ENCODE peak calls at places on chromosomes 4 and X, in six cellular contexts. K, X, W, Y, M and F are unnamed samples.
A peak's percentile ranks its signal among the peaks of the same experiment; 100 is the strongest.

GRCh38 chr4:13537011-13537831 is 7.1 kb downstream of the NKX3-2 start:
- DNase-seq in K (no peak), X (no peak), M (no peak), Y (no peak), W (no peak), F (no peak)

GRCh38 chr4:1192091-1192492 is 19.7 kb upstream of the SPON2 start:
- DNase-seq in W (peak; percentile 96), M (peak; percentile 68), Y (peak; percentile 98), X (peak; percentile 76), K (no peak), F (peak; percentile 85)

GRCh38 chr4:152509595-152510209 is 26.2 kb downstream of the FBXW7 start:
- DNase-seq in W (no peak), X (no peak), Y (no peak), K (no peak), M (no peak), F (no peak)

GRCh38 chr4:120724656-120725055 is 197.9 kb downstream of the PRDM5 start:
- DNase-seq in W (no peak), X (no peak), K (no peak), Y (no peak), M (no peak), F (no peak)

GRCh38 chr4:106690487-106690886 is 321.9 kb upstream of the GIMD1 start:
- DNase-seq in Y (peak; percentile 46), K (no peak), X (no peak), W (no peak), M (no peak), F (no peak)

GRCh38 chrX:102712216-102712966 is at the start of gene GPRASP2:
- DNase-seq in W (peak; percentile 78), M (peak; percentile 56), K (no peak), X (peak; percentile 56), Y (peak; percentile 30), F (peak; percentile 60)

GRCh38 chr4:127856485-127857447 is 23.9 kb upstream of the PLK4 start:
- DNase-seq in K (no peak), W (no peak), Y (peak; percentile 90), M (no peak), X (no peak), F (no peak)

GRCh38 chr4:23827971-23828680 is 61.7 kb downstream of the PPARGC1A start:
- DNase-seq in W (no peak), Y (no peak), M (no peak), X (no peak), K (no peak), F (no peak)

GRCh38 chrX:1442724-1443367 is 9.9 kb downstream of the ASMTL start:
- DNase-seq in Y (no peak), W (peak; percentile 32), K (peak; percentile 27), X (no peak), M (peak; percentile 2), F (no peak)

GRCh38 chr4:96103086-96103485 is 263.2 kb downstream of the PDHA2 start:
- DNase-seq in X (no peak), M (no peak), K (no peak), W (no peak), Y (peak; percentile 90), F (no peak)

GRCh38 chr4:79823148-79823763 is 249.8 kb downstream of the ANTXR2 start:
- DNase-seq in M (no peak), Y (peak; percentile 5), K (no peak), X (no peak), W (no peak), F (no peak)

GRCh38 chr4:100895572-100896197 is 377.9 kb upstream of the EMCN start:
- DNase-seq in Y (peak; percentile 5), X (no peak), M (no peak), K (no peak), W (no peak), F (no peak)

GRCh38 chr4:80305466-80305865 is 30.1 kb upstream of the CFAP299 start:
- DNase-seq in X (no peak), K (no peak), W (no peak), Y (no peak), M (no peak), F (no peak)

GRCh38 chr4:54152846-54153600 is 53.1 kb downstream of the GSX2 start:
- DNase-seq in W (no peak), M (no peak), X (no peak), Y (peak; percentile 53), K (no peak), F (no peak)

GRCh38 chrX:52553995-52554642 is 37.3 kb upstream of the XAGE1B start:
- DNase-seq in K (no peak), M (no peak), Y (no peak), W (no peak), X (no peak), F (no peak)

GRCh38 chr4:163385466-163385865 is 41.8 kb downstream of the NPY5R start:
- DNase-seq in M (no peak), K (no peak), W (no peak), X (no peak), Y (no peak), F (no peak)

GRCh38 chrX:119871245-119871598 is 311 bp downstream of the RNF113A start:
- DNase-seq in W (no peak), X (no peak), Y (no peak), K (no peak), M (no peak), F (no peak)

GRCh38 chr4:54971474-54971950 is 153.9 kb downstream of the KDR start:
- DNase-seq in K (no peak), W (no peak), Y (peak; percentile 74), M (no peak), X (no peak), F (no peak)

GRCh38 chrX:139930923-139931645 is 1.8 kb downstream of the ATP11C start:
- DNase-seq in X (peak; percentile 8), M (no peak), W (no peak), Y (peak; percentile 9), K (peak; percentile 34), F (peak; percentile 12)

GRCh38 chrX:44785652-44786051 is 58.2 kb upstream of the DUSP21 start:
- DNase-seq in X (no peak), Y (peak; percentile 28), M (no peak), K (no peak), W (no peak), F (no peak)

GRCh38 chr4:16659694-16660093 is 238.8 kb downstream of the LDB2 start:
- DNase-seq in M (no peak), W (no peak), Y (no peak), K (no peak), X (no peak), F (no peak)

GRCh38 chr4:187063251-187063650 is 339.6 kb upstream of the FAT1 start:
- DNase-seq in W (no peak), M (no peak), Y (no peak), K (no peak), X (no peak), F (no peak)

GRCh38 chr4:37889849-37890500 is 909 bp upstream of the TBC1D1 start:
- DNase-seq in Y (peak; percentile 17), W (peak; percentile 85), X (peak; percentile 42), M (no peak), K (no peak), F (peak; percentile 48)
- H3K4me3 ChIP-seq in Y (peak overlapping the region; percentile 72), W (peak overlapping the region; percentile 84), X (peak overlapping the region; percentile 86), M (no peak overlapping the region), K (no peak overlapping the region), F (peak overlapping the region; percentile 97)

GRCh38 chrX:129523076-129524055 is at the start of gene SMARCA1:
- DNase-seq in W (peak; percentile 63), K (peak; percentile 53), X (peak; percentile 41), M (peak; percentile 62), Y (peak; percentile 75), F (peak; percentile 48)

GRCh38 chrX:129522184-129523059 is 868 bp downstream of the SMARCA1 start:
- DNase-seq in W (peak; percentile 73), X (peak; percentile 47), Y (peak; percentile 67), M (peak; percentile 70), K (peak; percentile 69), F (peak; percentile 34)

GRCh38 chrX:129525162-129525561 is 1.9 kb upstream of the SMARCA1 start:
- DNase-seq in M (no peak), K (no peak), X (no peak), W (no peak), Y (no peak), F (no peak)

GRCh38 chrX:129520151-129520550 is 3.1 kb downstream of the SMARCA1 start:
- DNase-seq in K (no peak), Y (no peak), M (no peak), W (no peak), X (no peak), F (no peak)

GRCh38 chrX:129524250-129524850 is 1.1 kb upstream of the SMARCA1 start:
- DNase-seq in K (no peak), X (no peak), M (no peak), W (no peak), Y (no peak), F (no peak)
- H3K4me3 ChIP-seq in K (no peak overlapping the region), X (no peak overlapping the region), M (no peak overlapping the region), W (no peak overlapping the region), Y (peak overlapping the region; percentile 59), F (no peak overlapping the region)

DNA sequence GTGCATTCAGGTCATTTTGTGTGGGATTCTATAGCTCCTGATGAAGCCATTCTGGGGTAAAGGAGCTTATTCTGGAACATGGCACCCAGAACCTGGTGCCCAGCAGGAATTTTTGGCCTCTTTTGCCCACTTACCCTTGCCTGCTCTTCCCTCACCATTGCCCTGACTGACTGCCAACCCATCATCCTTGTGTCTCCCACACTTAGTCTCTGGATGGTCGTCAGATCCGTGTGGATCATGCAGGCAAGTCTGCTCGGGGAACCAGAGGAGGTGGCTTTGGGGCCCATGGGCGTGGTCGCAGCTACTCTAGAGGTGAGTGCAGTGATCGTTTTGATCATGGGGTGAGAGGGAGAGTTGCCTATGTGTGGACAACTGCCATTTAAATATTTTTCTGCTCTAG is 1.8 kb downstream of the RBM3 start:
- DNase-seq in W (no peak), Y (no peak), K (no peak), X (no peak), M (no peak), F (no peak)
- H3K4me3 ChIP-seq in W (no peak overlapping the region), Y (no peak overlapping the region), K (no peak overlapping the region), X (peak overlapping the region; percentile 72), M (no peak overlapping the region), F (peak overlapping the region; percentile 83)

DNA sequence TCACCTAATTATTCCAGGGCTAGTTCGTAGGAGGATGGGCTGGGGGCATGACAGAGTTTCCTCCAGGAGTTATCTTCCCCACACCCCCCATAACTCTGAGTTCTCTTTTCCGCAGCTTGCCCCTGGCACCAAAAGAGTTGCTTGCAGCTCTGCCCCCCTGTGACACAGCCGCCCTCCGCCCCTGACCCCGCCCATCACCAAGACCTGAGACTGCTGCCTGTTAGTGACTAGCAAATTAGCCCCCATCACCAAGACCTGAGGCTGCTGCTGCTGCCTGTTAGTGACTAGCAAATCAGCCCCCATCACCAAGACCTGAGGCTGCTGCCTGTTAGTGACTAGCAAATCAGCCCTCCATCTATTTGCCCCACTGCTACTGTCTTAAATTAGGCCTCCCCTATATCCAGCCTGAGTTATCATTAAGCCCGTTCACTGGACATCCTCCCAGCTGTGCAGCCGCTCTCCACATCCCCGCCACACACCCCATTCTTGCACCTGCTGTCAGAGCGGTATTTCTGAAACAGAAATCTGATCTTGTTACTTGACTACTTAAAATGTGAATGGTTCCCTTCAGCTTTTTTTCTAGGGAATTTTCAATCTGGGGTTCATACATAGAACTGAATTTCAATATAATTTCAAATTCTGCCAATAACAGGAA is 1.5 kb upstream of the PAPSS1 start:
- DNase-seq in W (no peak), Y (no peak), K (no peak), M (no peak), X (peak; percentile 21), F (no peak)
- H3K4me3 ChIP-seq in W (peak overlapping the region; percentile 89), Y (peak overlapping the region; percentile 52), K (no peak overlapping the region), M (no peak overlapping the region), X (peak overlapping the region; percentile 92), F (peak overlapping the region; percentile 93)